ENCODE peak calls at places on chromosome 6, in four cellular contexts. R is keratinocyte, C is fibroblast of gingiva, D is ovary. M is an unnamed sample.

GRCh38 chr6:113103618-113104390 is 753.3 kb upstream of the MARCKS start:
- DNase-seq in C (peak; percentile 52), D (no peak), R (no peak), M (no peak)

GRCh38 chr6:6315660-6316059 is 4.8 kb downstream of the F13A1 start:
- DNase-seq in D (no peak), R (no peak), C (no peak), M (no peak)

GRCh38 chr6:69775941-69776340 is 20.9 kb downstream of the LMBRD1 start:
- DNase-seq in R (no peak), C (no peak), D (no peak), M (peak; percentile 12)

GRCh38 chr6:107720762-107721161 is 103.4 kb downstream of the SCML4 start:
- DNase-seq in R (no peak), C (no peak), D (no peak), M (no peak)

GRCh38 chr6:136411028-136411329 is 121.3 kb upstream of the BCLAF1 start:
- DNase-seq in D (no peak), R (no peak), C (no peak), M (no peak)

GRCh38 chr6:40910260-40910893 is 128.6 kb downstream of the UNC5CL start:
- DNase-seq in D (no peak), C (no peak), R (no peak), M (no peak)

GRCh38 chr6:41092421-41093140 is 19.8 kb downstream of the NFYA start:
- DNase-seq in C (peak; percentile 18), R (no peak), D (no peak), M (no peak)

GRCh38 chr6:90118581-90118980 is 178.1 kb downstream of the BACH2 start:
- DNase-seq in C (no peak), R (no peak), D (no peak), M (peak; percentile 34)

GRCh38 chr6:154951400-154952200 is 43.5 kb upstream of the TIAM2 start:
- DNase-seq in R (no peak), D (no peak), C (no peak), M (no peak)

GRCh38 chr6:145147559-145147958 is 587.8 kb downstream of the EPM2A start:
- DNase-seq in D (no peak), C (peak; percentile 78), R (no peak), M (no peak)

GRCh38 chr6:105178110-105178509 is 1.7 kb downstream of the POPDC3 start:
- DNase-seq in C (peak; percentile 94), R (no peak), D (no peak), M (peak; percentile 53)

GRCh38 chr6:55069132-55069781 is 105.1 kb upstream of the HCRTR2 start:
- DNase-seq in R (no peak), C (peak; percentile 11), D (no peak), M (peak; percentile 28)

GRCh38 chr6:156905801-156906200 is 128.6 kb downstream of the ARID1B start:
- DNase-seq in R (no peak), C (no peak), D (no peak), M (no peak)

GRCh38 chr6:44219053-44219814 is 2.5 kb downstream of the MYMX start:
- DNase-seq in C (peak; percentile 27), R (no peak), D (peak; percentile 88), M (no peak)

GRCh38 chr6:3751019-3751729 is at the start of gene PXDC1:
- DNase-seq in R (no peak), D (peak; percentile 67), C (no peak), M (no peak)

GRCh38 chr6:89605861-89606260 is 32.7 kb downstream of the LYRM2 start:
- DNase-seq in R (no peak), C (no peak), D (no peak), M (no peak)

GRCh38 chr6:73803562-73804221 is 107.7 kb downstream of the CD109 start:
- DNase-seq in C (peak; percentile 97), D (no peak), R (no peak), M (peak; percentile 76)

GRCh38 chr6:39266375-39266774 is 37.1 kb upstream of the KCNK5 start:
- DNase-seq in C (no peak), D (no peak), R (no peak), M (no peak)

M was measured in COLO829.